ENCODE peak calls at places on chromosomes 12 and 14, in four cellular contexts. J is tibial nerve, O is colonic mucosa, Z is brain microvascular endothelial cell. U is an unnamed sample.
A peak's percentile ranks its signal among the peaks of the same experiment; 100 is the strongest.

GRCh38 chr14:102323102-102323501 is 3.6 kb downstream of the ZNF839 start:
- DNase-seq in J (peak; percentile 85), O (peak; percentile 52), Z (peak; percentile 79), U (peak; percentile 62)

GRCh38 chr14:103998027-103998426 is 55.7 kb upstream of the RD3L start:
- DNase-seq in J (no peak), O (no peak), Z (no peak), U (no peak)

GRCh38 chr12:17108877-17109520 is 503.0 kb upstream of the LMO3 start:
- DNase-seq in J (no peak), O (no peak), Z (no peak), U (no peak)

GRCh38 chr14:93045965-93046695 is 69.6 kb downstream of the ITPK1 start:
- DNase-seq in Z (peak; percentile 68), O (peak; percentile 61), J (no peak), U (no peak)

GRCh38 chr12:88693837-88694445 is 113.7 kb upstream of the KITLG start:
- DNase-seq in Z (peak; percentile 8), O (no peak), J (no peak), U (no peak)

GRCh38 chr12:7131502-7131866 is 1.3 kb downstream of the CLSTN3 start:
- DNase-seq in J (no peak), Z (no peak), O (no peak), U (no peak)

GRCh38 chr12:8446642-8447547 is 8.9 kb upstream of the CLEC6A start:
- DNase-seq in Z (no peak), J (no peak), O (no peak), U (no peak)

GRCh38 chr12:87266305-87266704 is 762.9 kb downstream of the C12orf50 start:
- DNase-seq in Z (no peak), O (no peak), J (no peak), U (no peak)

GRCh38 chr12:102702447-102703114 is 214.5 kb downstream of the PAH start:
- DNase-seq in Z (peak; percentile 66), O (no peak), J (peak; percentile 80), U (no peak)

GRCh38 chr12:104686196-104686595 is 229.4 kb downstream of the CHST11 start:
- DNase-seq in Z (no peak), O (no peak), J (no peak), U (no peak)

GRCh38 chr12:132781938-132782337 is 20.3 kb upstream of the ANKLE2 start:
- DNase-seq in J (no peak), O (no peak), Z (no peak), U (no peak)

GRCh38 chr12:131482686-131483085 is 228.2 kb upstream of the SFSWAP start:
- DNase-seq in Z (no peak), O (no peak), J (no peak), U (no peak)

GRCh38 chr12:12008931-12009611 is 61.7 kb upstream of the BCL2L14 start:
- DNase-seq in O (no peak), J (no peak), Z (peak; percentile 43), U (peak; percentile 71)

GRCh38 chr14:93332032-93332852 is 594 bp downstream of the BTBD7 start:
- DNase-seq in J (no peak), Z (no peak), O (peak; percentile 54), U (no peak)

GRCh38 chr14:78530078-78530477 is 359.9 kb downstream of the NRXN3 start:
- DNase-seq in O (no peak), J (no peak), Z (peak; percentile 2), U (no peak)

GRCh38 chr14:93114068-93114710 is 1.5 kb downstream of the ITPK1 start:
- DNase-seq in J (no peak), O (peak; percentile 33), Z (no peak), U (no peak)

GRCh38 chr12:124952801-124953200 is 36.1 kb downstream of the DHX37 start:
- DNase-seq in J (no peak), Z (no peak), O (no peak), U (no peak)

GRCh38 chr12:49098035-49098451 is 3.4 kb upstream of the DHH start:
- DNase-seq in Z (no peak), J (peak; percentile 55), O (peak; percentile 49), U (no peak)

GRCh38 chr14:43503508-43503907 is 1003.6 kb downstream of the FSCB start:
- DNase-seq in O (no peak), J (no peak), Z (no peak), U (no peak)

GRCh38 chr12:120262852-120263724 is 2.4 kb downstream of the PXN start:
- DNase-seq in J (no peak), Z (no peak), O (no peak), U (no peak)

GRCh38 chr14:68504861-68505260 is 288.0 kb downstream of the ZFP36L1 start:
- DNase-seq in O (no peak), Z (no peak), J (no peak), U (no peak)

GRCh38 chr12:60223242-60223641 is 627.4 kb downstream of the SLC16A7 start:
- DNase-seq in J (no peak), O (no peak), Z (no peak), U (no peak)

GRCh38 chr12:25592725-25593495 is 39.8 kb upstream of the LMNTD1 start:
- DNase-seq in Z (no peak), O (no peak), J (no peak), U (no peak)

GRCh38 chr12:62403031-62403430 is 63.6 kb upstream of the MON2 start:
- DNase-seq in Z (no peak), J (no peak), O (no peak), U (no peak)

GRCh38 chr14:27384124-27384523 is 786.3 kb upstream of the NOVA1 start:
- DNase-seq in O (no peak), Z (no peak), J (no peak), U (no peak)

GRCh38 chr12:123105427-123105826 is 45.5 kb downstream of the PITPNM2 start:
- DNase-seq in Z (no peak), J (no peak), O (no peak), U (no peak)

GRCh38 chr12:3182426-3182825 is 105.2 kb downstream of the TSPAN9 start:
- DNase-seq in O (no peak), Z (no peak), J (no peak), U (no peak)
- TF ChIP-seq CTCF in O (no peak), Z (no peak), J (no peak), U (no peak)

DNA sequence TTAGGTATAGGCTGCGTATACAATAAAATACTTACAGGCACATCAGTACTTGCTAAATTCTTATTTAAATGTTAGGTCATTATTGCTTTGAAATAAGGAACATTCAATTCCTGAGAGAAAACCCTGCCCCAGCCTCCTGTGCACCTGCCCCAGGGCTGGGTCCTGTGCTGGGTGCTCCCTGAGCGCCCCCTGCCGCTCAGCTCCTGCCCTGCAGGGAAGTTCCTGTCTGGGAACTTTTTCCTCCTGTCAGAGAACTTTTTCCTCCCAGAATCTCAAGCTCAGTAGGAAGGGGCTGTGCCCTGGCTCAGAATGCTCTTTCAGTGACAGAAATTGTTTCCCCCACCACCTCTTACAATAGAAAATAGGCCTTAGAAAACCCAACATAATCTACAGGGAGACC is 751.1 kb downstream of the TMEM121 start:
- DNase-seq in Z (no peak), J (no peak), O (no peak), U (no peak)
- TF ChIP-seq CTCF in Z (peak; percentile 12), J (peak; percentile 11), O (peak; percentile 55), U (peak; percentile 94)

GRCh38 chr12:113980537-113981337 is 14.6 kb upstream of the RBM19 start:
- DNase-seq in J (no peak), Z (peak; percentile 24), O (no peak), U (no peak)
- TF ChIP-seq CTCF in J (peak; percentile 37), Z (peak; percentile 95), O (peak; percentile 82), U (peak; percentile 93)

DNA sequence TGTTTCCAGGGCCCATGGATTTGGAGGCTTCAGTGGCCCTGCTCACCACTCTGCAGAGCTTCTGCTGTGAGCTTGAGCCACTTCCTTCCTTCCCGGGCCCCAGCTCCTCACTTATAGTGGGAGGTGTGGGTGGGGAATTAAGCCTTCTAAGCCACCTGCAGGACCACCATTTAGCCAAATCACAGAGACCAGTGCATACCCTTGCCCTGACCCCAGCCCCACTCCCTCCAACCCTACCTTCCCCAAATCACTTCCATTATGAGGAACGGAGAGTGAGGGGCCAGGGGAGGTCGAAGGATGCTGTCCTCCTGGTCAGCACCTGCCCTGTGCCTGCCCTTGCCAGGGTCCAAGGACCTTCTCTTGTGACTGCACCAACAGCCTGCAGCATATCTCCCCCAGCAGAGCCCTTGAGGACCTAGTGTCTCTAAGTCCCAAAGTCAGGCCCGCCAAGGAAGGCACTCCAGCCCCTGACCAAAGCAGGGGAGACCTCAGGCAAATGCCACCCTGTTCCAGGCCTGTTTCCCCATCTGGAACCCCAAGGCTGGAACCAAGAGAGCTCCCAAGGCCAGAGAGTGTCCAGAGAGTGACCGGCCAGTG is 278.3 kb upstream of the RTL1 start:
- DNase-seq in O (no peak), Z (no peak), J (no peak), U (no peak)
- TF ChIP-seq CTCF in O (no peak), Z (no peak), J (no peak), U (no peak)

DNA sequence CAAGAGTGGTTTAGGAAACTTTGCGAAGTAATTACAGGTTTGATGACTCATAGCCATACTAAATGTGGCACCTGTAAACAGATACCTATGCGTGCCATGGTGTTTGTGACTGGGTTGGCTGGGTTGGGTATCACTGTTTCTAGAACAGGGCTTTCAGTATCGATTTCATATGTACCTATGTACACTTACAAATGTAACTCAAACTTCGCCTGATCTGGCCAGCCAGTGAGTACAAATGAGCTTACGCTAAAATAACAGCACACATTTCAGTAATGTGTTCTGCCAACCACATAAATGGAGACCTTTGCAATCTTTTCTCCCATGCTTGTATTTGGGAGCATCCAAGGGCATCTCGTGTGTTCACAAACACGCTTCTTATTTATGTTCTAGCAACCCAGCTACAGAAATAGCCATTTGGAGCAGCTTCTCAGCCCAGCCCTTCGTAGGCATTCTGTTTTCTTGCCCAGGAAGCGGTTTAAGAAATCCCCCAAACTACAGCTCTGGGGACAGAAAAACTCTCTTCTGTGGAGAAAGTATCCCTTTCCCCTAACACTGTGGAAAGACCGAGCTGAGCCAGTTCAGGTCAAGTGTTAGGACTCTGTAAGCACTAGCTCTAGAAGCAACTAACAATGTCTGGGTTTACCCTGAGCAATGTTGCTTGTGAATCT is 42.3 kb upstream of the MDM1 start:
- DNase-seq in J (no peak), O (no peak), Z (no peak), U (no peak)
- TF ChIP-seq CTCF in J (no peak), O (no peak), Z (no peak), U (no peak)